ENCODE peak calls at places on chromosome 17, in four cellular contexts. One of them, this sample, is unnamed.

GRCh38 chr17:8057691-8058114 is 18.8 kb downstream of the ALOX15B start:
- DNase-seq in A549: peak; percentile 88
- DNase-seq in body of pancreas: peak; percentile 67
- DNase-seq in kidney: peak; percentile 49
- DNase-seq in this sample: no peak

GRCh38 chr17:9959377-9959981 is 54.4 kb upstream of the RCVRN start:
- DNase-seq in A549: peak; percentile 74
- DNase-seq in body of pancreas: peak; percentile 28
- DNase-seq in kidney: no peak
- DNase-seq in this sample: no peak

GRCh38 chr17:76868669-76869208 is 535 bp downstream of the MGAT5B start:
- DNase-seq in A549: peak; percentile 33
- DNase-seq in body of pancreas: no peak
- DNase-seq in kidney: no peak
- DNase-seq in this sample: no peak

GRCh38 chr17:31172388-31172787 is 77.6 kb downstream of the NF1 start:
- DNase-seq in A549: no peak
- DNase-seq in body of pancreas: no peak
- DNase-seq in kidney: no peak
- DNase-seq in this sample: no peak

GRCh38 chr17:73575470-73576235 is 68.6 kb downstream of the SDK2 start:
- DNase-seq in A549: no peak
- DNase-seq in body of pancreas: no peak
- DNase-seq in kidney: no peak
- DNase-seq in this sample: no peak

GRCh38 chr17:55575058-55575606 is 63.9 kb upstream of the SMIM36 start:
- DNase-seq in A549: no peak
- DNase-seq in body of pancreas: no peak
- DNase-seq in kidney: no peak
- DNase-seq in this sample: no peak

GRCh38 chr17:37490022-37490587 is 414 bp downstream of the DUSP14 start:
- DNase-seq in A549: peak; percentile 59
- DNase-seq in body of pancreas: peak; percentile 72
- DNase-seq in kidney: peak; percentile 91
- DNase-seq in this sample: no peak

GRCh38 chr17:37752482-37752881 is 7.6 kb upstream of the HNF1B start:
- DNase-seq in A549: peak; percentile 85
- DNase-seq in body of pancreas: peak; percentile 26
- DNase-seq in kidney: no peak
- DNase-seq in this sample: no peak

GRCh38 chr17:66689192-66689591 is 145.7 kb upstream of the CACNG5 start:
- DNase-seq in A549: no peak
- DNase-seq in body of pancreas: no peak
- DNase-seq in kidney: no peak
- DNase-seq in this sample: no peak

GRCh38 chr17:50059759-50060273 is 3.9 kb downstream of the ITGA3 start:
- DNase-seq in A549: no peak
- DNase-seq in body of pancreas: no peak
- DNase-seq in kidney: peak; percentile 81
- DNase-seq in this sample: no peak

GRCh38 chr17:49963626-49964538 is 5.1 kb upstream of the DLX4 start:
- DNase-seq in A549: no peak
- DNase-seq in body of pancreas: peak; percentile 10
- DNase-seq in kidney: no peak
- DNase-seq in this sample: no peak

GRCh38 chr17:48483471-48484131 is 47.2 kb downstream of the HOXB1 start:
- DNase-seq in A549: no peak
- DNase-seq in body of pancreas: peak; percentile 7
- DNase-seq in kidney: peak; percentile 86
- DNase-seq in this sample: peak; percentile 60

GRCh38 chr17:65099941-65100315 is 37.2 kb upstream of the RGS9 start:
- DNase-seq in A549: peak; percentile 84
- DNase-seq in body of pancreas: peak; percentile 52
- DNase-seq in kidney: no peak
- DNase-seq in this sample: no peak
- TF ChIP-seq CTCF in A549: no peak
- TF ChIP-seq CTCF in body of pancreas: peak; percentile 29
- TF ChIP-seq CTCF in kidney: no peak
- TF ChIP-seq CTCF in this sample: no peak

GRCh38 chr17:43719578-43719977 is 39.0 kb downstream of the SOST start:
- DNase-seq in A549: no peak
- DNase-seq in body of pancreas: no peak
- DNase-seq in kidney: no peak
- DNase-seq in this sample: no peak

GRCh38 chr17:43722921-43723665 is 35.5 kb downstream of the SOST start:
- DNase-seq in A549: no peak
- DNase-seq in body of pancreas: peak; percentile 47
- DNase-seq in kidney: peak; percentile 54
- DNase-seq in this sample: no peak

GRCh38 chr17:43722269-43722619 is 36.3 kb downstream of the SOST start:
- DNase-seq in A549: no peak
- DNase-seq in body of pancreas: no peak
- DNase-seq in kidney: peak; percentile 32
- DNase-seq in this sample: no peak

GRCh38 chr17:43720311-43721060 is 38.1 kb downstream of the SOST start:
- DNase-seq in A549: peak; percentile 78
- DNase-seq in body of pancreas: peak; percentile 82
- DNase-seq in kidney: peak; percentile 94
- DNase-seq in this sample: no peak

GRCh38 chr17:43721537-43722268 is 36.9 kb downstream of the SOST start:
- DNase-seq in A549: peak; percentile 75
- DNase-seq in body of pancreas: no peak
- DNase-seq in kidney: peak; percentile 5
- DNase-seq in this sample: no peak
- H3K4me3 ChIP-seq in A549: peak overlapping the region; percentile 53
- H3K4me3 ChIP-seq in body of pancreas: no peak overlapping the region
- H3K4me3 ChIP-seq in kidney: no peak overlapping the region
- H3K4me3 ChIP-seq in this sample: no peak overlapping the region

GRCh38 chr17:29625037-29625750 is 2.5 kb upstream of the CORO6 start:
- DNase-seq in A549: peak; percentile 73
- DNase-seq in body of pancreas: no peak
- DNase-seq in kidney: no peak
- DNase-seq in this sample: no peak
- TF ChIP-seq CTCF in A549: no peak
- TF ChIP-seq CTCF in body of pancreas: no peak
- TF ChIP-seq CTCF in kidney: no peak
- TF ChIP-seq CTCF in this sample: no peak

GRCh38 chr17:68288804-68289203 is 2.1 kb downstream of the SLC16A6 start:
- DNase-seq in A549: peak; percentile 37
- DNase-seq in body of pancreas: no peak
- DNase-seq in kidney: no peak
- DNase-seq in this sample: no peak

GRCh38 chr17:68289473-68289872 is 1.5 kb downstream of the SLC16A6 start:
- DNase-seq in A549: no peak
- DNase-seq in body of pancreas: no peak
- DNase-seq in kidney: no peak
- DNase-seq in this sample: no peak

GRCh38 chr17:68289936-68290267 is 1.0 kb downstream of the SLC16A6 start:
- DNase-seq in A549: no peak
- DNase-seq in body of pancreas: no peak
- DNase-seq in kidney: no peak
- DNase-seq in this sample: no peak

GRCh38 chr17:68290955-68291835 is at the start of the genes ARSG and SLC16A6:
- DNase-seq in A549: peak; percentile 65
- DNase-seq in body of pancreas: peak; percentile 43
- DNase-seq in kidney: peak; percentile 94
- DNase-seq in this sample: peak; percentile 53

DNA sequence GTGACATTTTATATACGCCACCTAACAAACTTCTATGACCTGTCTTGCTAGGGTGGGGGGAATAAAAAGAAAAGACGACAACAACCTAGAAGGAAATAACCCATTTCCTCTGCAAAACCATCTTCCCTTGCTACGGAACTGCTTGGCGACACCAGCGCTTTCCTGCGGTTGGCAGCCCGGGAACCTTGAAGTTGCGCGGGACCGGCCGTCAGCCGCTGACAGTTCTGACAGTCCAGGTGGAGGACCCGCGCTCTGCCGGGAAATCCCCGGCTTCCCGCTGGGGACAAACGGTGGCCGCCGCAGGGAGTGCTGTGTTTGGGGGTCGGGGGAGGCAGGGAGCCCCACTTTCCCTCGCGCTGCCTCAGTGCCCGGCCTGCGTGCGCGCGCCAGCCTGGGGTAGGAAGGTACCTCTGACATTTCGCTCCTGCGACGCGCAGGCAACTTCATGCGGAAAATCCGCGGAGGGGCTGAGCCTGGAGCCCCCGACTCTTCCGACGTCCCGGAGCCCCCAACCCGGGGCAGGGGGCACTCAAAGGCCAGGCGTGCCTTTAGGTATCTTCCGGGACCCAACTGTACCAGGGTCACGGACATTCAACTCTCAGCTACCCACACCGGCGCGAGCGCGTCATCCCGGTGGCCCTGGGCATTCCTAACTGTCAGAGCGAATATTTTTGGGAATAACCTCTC is 516 bp downstream of the SLC16A6 start:
- DNase-seq in A549: no peak
- DNase-seq in body of pancreas: peak; percentile 23
- DNase-seq in kidney: peak; percentile 86
- DNase-seq in this sample: no peak
- H3K4me3 ChIP-seq in A549: peak overlapping the region; percentile 88
- H3K4me3 ChIP-seq in body of pancreas: no peak overlapping the region
- H3K4me3 ChIP-seq in kidney: peak overlapping the region; percentile 30
- H3K4me3 ChIP-seq in this sample: peak overlapping the region; percentile 67

DNA sequence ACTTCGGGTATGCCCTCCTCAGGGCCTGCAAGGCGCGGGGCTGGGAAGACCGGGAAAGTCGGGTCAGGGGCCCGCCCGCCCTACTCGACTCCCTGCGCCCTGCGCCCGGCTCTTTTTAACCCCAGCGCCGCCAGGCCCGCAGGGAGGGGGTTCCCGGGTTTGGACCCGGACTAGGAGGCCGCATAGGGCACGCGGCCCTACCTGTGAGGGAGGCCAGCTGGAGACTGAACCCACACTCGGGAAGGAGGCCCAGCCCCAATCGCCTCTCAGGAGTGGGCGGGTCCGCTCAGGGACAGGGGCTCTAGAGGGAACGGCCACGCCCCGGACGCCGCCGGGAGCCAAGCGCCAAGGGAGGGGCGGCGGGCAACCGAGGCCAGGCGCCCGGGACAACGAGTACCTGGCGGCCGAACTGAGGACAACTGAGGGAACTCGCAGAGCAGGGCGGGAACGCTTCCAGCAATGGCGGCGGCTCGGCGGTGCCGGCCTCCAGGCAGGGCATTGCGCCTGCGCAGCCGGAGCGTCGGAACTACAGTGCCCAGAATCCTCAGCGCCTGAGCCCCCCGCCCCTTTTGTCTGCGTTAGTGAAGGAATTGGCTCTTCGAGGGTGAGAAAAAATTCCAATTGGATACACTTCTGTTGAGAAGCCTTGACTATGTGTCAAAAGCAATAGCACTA is at the start of gene ZNF624:
- DNase-seq in A549: peak; percentile 97
- DNase-seq in body of pancreas: peak; percentile 99
- DNase-seq in kidney: peak; percentile 98
- DNase-seq in this sample: peak; percentile 70
- TF ChIP-seq CTCF in A549: no peak
- TF ChIP-seq CTCF in body of pancreas: peak; percentile 31
- TF ChIP-seq CTCF in kidney: no peak
- TF ChIP-seq CTCF in this sample: no peak